ENCODE peak calls at places on chromosome 1, in ten cellular contexts. S is CD4-positive, alpha-beta memory T cell; P is cardiac muscle cell; J is dorsolateral prefrontal cortex; X is OCI-LY7; H is GM23338; B is GM23248; Y is substantia nigra; A is tibial artery; L is neural progenitor cell. F is an unnamed sample.

GRCh38 chr1:177355575-177355974 is 184.8 kb downstream of the BRINP2 start:
- DNase-seq in S (no peak), P (peak), J (peak), X (peak), H (peak), B (peak), Y (peak), A (no peak), L (peak), F (no peak)

GRCh38 chr1:212237651-212238050 is 47.6 kb upstream of the PPP2R5A start:
- DNase-seq in S (no peak), P (no peak), J (no peak), X (no peak), H (no peak), B (peak), Y (no peak), A (no peak), L (no peak), F (no peak)

GRCh38 chr1:170707959-170708666 is 44.2 kb downstream of the PRRX1 start:
- DNase-seq in S (no peak), P (peak), J (no peak), X (no peak), H (no peak), B (peak), Y (no peak), A (peak), L (no peak), F (no peak)

GRCh38 chr1:229953736-229954326 is 113.2 kb upstream of the GALNT2 start:
- DNase-seq in S (peak), P (no peak), J (no peak), X (no peak), H (no peak), B (no peak), Y (no peak), A (no peak), L (no peak), F (no peak)

GRCh38 chr1:76068542-76068941 is 6.0 kb upstream of the ST6GALNAC3 start:
- DNase-seq in S (no peak), P (peak), J (no peak), X (no peak), H (no peak), B (peak), Y (no peak), A (no peak), L (no peak), F (no peak)

GRCh38 chr1:50430010-50430405 is 6.8 kb upstream of the DMRTA2 start:
- DNase-seq in S (no peak), P (no peak), J (no peak), X (no peak), H (no peak), B (no peak), Y (no peak), A (no peak), L (no peak), F (no peak)

GRCh38 chr1:53195211-53195909 is 1.3 kb upstream of the CPT2 start:
- DNase-seq in S (no peak), P (no peak), J (no peak), X (no peak), H (no peak), B (no peak), Y (no peak), A (no peak), L (no peak), F (no peak)

GRCh38 chr1:219264557-219264956 is 90.9 kb downstream of the LYPLAL1 start:
- DNase-seq in S (no peak), P (no peak), J (no peak), X (no peak), H (peak), B (no peak), Y (no peak), A (no peak), L (peak), F (no peak)

GRCh38 chr1:226407199-226407496 is 745 bp downstream of the PARP1 start:
- DNase-seq in S (peak), P (no peak), J (no peak), X (no peak), H (no peak), B (no peak), Y (no peak), A (no peak), L (no peak), F (no peak)

GRCh38 chr1:115748396-115749130 is 20.0 kb downstream of the CASQ2 start:
- DNase-seq in S (no peak), P (peak), J (no peak), X (no peak), H (no peak), B (peak), Y (no peak), A (no peak), L (no peak), F (no peak)

GRCh38 chr1:59018446-59018845 is 234.6 kb upstream of the JUN start:
- DNase-seq in S (no peak), P (no peak), J (no peak), X (no peak), H (no peak), B (no peak), Y (no peak), A (no peak), L (no peak), F (no peak)

GRCh38 chr1:230236951-230237350 is 169.9 kb downstream of the GALNT2 start:
- DNase-seq in S (no peak), P (peak), J (no peak), X (no peak), H (no peak), B (no peak), Y (no peak), A (no peak), L (no peak), F (peak)

GRCh38 chr1:243945727-243946126 is 95.7 kb upstream of the AKT3 start:
- DNase-seq in S (no peak), P (no peak), J (no peak), X (no peak), H (no peak), B (no peak), Y (no peak), A (no peak), L (no peak), F (no peak)

GRCh38 chr1:204503122-204503912 is 8.7 kb upstream of the PIK3C2B start:
- DNase-seq in S (peak), P (peak), J (no peak), X (peak), H (peak), B (peak), Y (no peak), A (no peak), L (peak), F (no peak)

GRCh38 chr1:89605692-89606091 is 27.2 kb upstream of the LRRC8C start:
- DNase-seq in S (no peak), P (peak), J (no peak), X (no peak), H (no peak), B (peak), Y (no peak), A (no peak), L (no peak), F (no peak)

GRCh38 chr1:226542623-226543103 is 5.9 kb upstream of the STUM start:
- DNase-seq in S (no peak), P (peak), J (no peak), X (no peak), H (no peak), B (no peak), Y (no peak), A (peak), L (no peak), F (peak)

GRCh38 chr1:59686574-59686973 is 128.2 kb upstream of the HOOK1 start:
- DNase-seq in S (no peak), P (no peak), J (no peak), X (no peak), H (no peak), B (no peak), Y (no peak), A (no peak), L (no peak), F (no peak)

GRCh38 chr1:234726359-234726836 is 116.4 kb upstream of the IRF2BP2 start:
- DNase-seq in S (no peak), P (no peak), J (no peak), X (peak), H (peak), B (no peak), Y (no peak), A (no peak), L (peak), F (no peak)

GRCh38 chr1:19120070-19120469 is 90.0 kb downstream of the UBR4 start:
- DNase-seq in S (no peak), P (no peak), J (no peak), X (no peak), H (no peak), B (no peak), Y (no peak), A (no peak), L (no peak), F (no peak)

GRCh38 chr1:158931055-158931737 is at the start of gene PYHIN1:
- DNase-seq in S (peak), P (no peak), J (no peak), X (peak), H (no peak), B (no peak), Y (no peak), A (no peak), L (no peak), F (no peak)

GRCh38 chr1:234537236-234537635 is 58.3 kb upstream of the TARBP1 start:
- DNase-seq in S (no peak), P (no peak), J (no peak), X (no peak), H (no peak), B (no peak), Y (no peak), A (no peak), L (no peak), F (no peak)

GRCh38 chr1:169797281-169797680 is 2.6 kb upstream of the METTL18 start:
- DNase-seq in S (no peak), P (no peak), J (no peak), X (no peak), H (no peak), B (no peak), Y (no peak), A (no peak), L (no peak), F (no peak)

GRCh38 chr1:17273096-17273495 is 24.2 kb downstream of the PADI3 start:
- DNase-seq in S (no peak), P (no peak), J (no peak), X (no peak), H (no peak), B (no peak), Y (no peak), A (no peak), L (no peak), F (no peak)

GRCh38 chr1:203799157-203799556 is 3.7 kb downstream of the ZBED6 start:
- DNase-seq in S (no peak), P (no peak), J (no peak), X (no peak), H (no peak), B (peak), Y (no peak), A (no peak), L (no peak), F (no peak)

GRCh38 chr1:228122921-228123441 is 13.9 kb upstream of the MRPL55 start:
- DNase-seq in S (no peak), P (no peak), J (no peak), X (no peak), H (no peak), B (no peak), Y (no peak), A (no peak), L (no peak), F (no peak)

GRCh38 chr1:220751130-220751529 is 3.0 kb downstream of the MTARC2 start:
- DNase-seq in S (no peak), P (no peak), J (no peak), X (no peak), H (no peak), B (no peak), Y (no peak), A (no peak), L (no peak), F (no peak)
- H3K27ac ChIP-seq in S (no peak), P (peak), J (no peak), X (no peak), H (no peak), B (no peak), Y (no peak), A (no peak), L (no peak), F (peak)

GRCh38 chr1:43885311-43885801 is 48.2 kb upstream of the ARTN start:
- DNase-seq in S (no peak), P (no peak), J (no peak), X (no peak), H (peak), B (no peak), Y (no peak), A (no peak), L (peak), F (no peak)

GRCh38 chr1:43890815-43891214 is 42.8 kb upstream of the ARTN start:
- DNase-seq in S (no peak), P (no peak), J (no peak), X (no peak), H (no peak), B (peak), Y (no peak), A (no peak), L (no peak), F (no peak)

GRCh38 chr1:43883321-43883720 is 50.3 kb upstream of the ARTN start:
- DNase-seq in S (no peak), P (no peak), J (no peak), X (no peak), H (no peak), B (no peak), Y (no peak), A (no peak), L (no peak), F (no peak)

GRCh38 chr1:43882763-43883162 is 50.8 kb upstream of the ARTN start:
- DNase-seq in S (no peak), P (no peak), J (no peak), X (no peak), H (no peak), B (no peak), Y (no peak), A (no peak), L (no peak), F (no peak)

DNA sequence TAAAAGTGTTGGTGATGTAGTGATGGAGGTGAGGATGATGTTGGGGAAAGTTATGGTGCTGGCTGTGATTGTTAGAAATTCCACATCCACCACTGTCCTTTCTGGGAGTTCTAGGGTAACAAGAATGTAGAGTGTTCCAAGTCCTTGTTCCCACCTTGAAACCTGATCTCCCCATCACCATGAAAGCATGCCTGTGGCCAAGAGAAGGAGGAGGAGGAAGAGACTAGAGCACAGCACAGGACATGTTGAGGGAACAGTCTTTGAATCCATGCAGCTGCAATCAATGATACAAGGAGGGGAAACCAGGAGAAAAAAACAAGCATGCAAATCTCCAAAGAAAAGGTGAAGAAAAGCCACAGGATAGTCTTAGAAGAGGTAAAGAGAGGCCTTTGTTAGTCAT is 45.9 kb upstream of the ARTN start:
- DNase-seq in S (no peak), P (no peak), J (no peak), X (no peak), H (peak), B (no peak), Y (no peak), A (no peak), L (no peak), F (no peak)
- H3K27ac ChIP-seq in S (no peak), P (no peak), J (no peak), X (no peak), H (peak), B (no peak), Y (no peak), A (no peak), L (no peak), F (no peak)

DNA sequence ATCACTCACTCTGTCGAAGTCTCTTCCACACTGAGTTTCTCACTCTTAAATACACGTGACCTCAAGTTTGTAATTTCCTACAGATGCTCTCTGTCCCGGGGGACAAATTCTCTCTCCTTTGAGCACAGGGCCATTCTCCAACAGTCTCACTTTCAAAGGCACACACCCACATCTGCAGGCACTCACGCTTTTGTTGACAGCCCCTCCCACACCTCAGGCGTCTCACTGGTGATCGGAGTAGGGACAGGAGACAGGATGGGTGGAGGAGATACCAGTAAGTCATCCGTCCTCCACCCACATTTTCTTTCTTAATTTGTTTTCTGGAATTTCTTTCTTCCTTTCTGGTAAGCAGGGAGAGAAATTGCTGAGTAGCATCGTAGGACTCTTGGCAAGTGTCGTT is 40.6 kb upstream of the GREM2 start:
- DNase-seq in S (no peak), P (no peak), J (no peak), X (no peak), H (no peak), B (peak), Y (no peak), A (no peak), L (no peak), F (no peak)
- H3K27ac ChIP-seq in S (no peak), P (no peak), J (no peak), X (no peak), H (no peak), B (peak), Y (no peak), A (no peak), L (no peak), F (no peak)

GRCh38 chr1:44544960-44545359 is 129.3 kb downstream of the TMEM53 start:
- DNase-seq in S (no peak), P (no peak), J (peak), X (no peak), H (no peak), B (no peak), Y (peak), A (no peak), L (no peak), F (no peak)
- H3K27ac ChIP-seq in S (no peak), P (no peak), J (peak), X (no peak), H (no peak), B (no peak), Y (peak), A (no peak), L (no peak), F (no peak)

GRCh38 chr1:153659175-153659534 is 652 bp downstream of the SNAPIN start:
- DNase-seq in S (no peak), P (no peak), J (no peak), X (no peak), H (no peak), B (peak), Y (no peak), A (no peak), L (peak), F (no peak)
- H3K27ac ChIP-seq in S (peak), P (peak), J (peak), X (peak), H (peak), B (no peak), Y (peak), A (peak), L (no peak), F (peak)

F was measured in right atrium auricular region.